ENCODE peak calls at places on chromosome 9, in six cellular contexts. H is naive thymus-derived CD8-positive, alpha-beta T cell; I is Jurkat, Clone E6-1; N is activated CD8-positive, alpha-beta memory T cell treated with anti-CD3 and anti-CD28 coated beads for 48 hours; U is IMR-90; E is astrocyte of the cerebellum. Q is an unnamed sample.

GRCh38 chr9:109329274-109330258 is 8.7 kb upstream of the EPB41L4B start:
- DNase-seq in N (no peak), I (no peak), H (no peak), E (peak), U (peak), Q (no peak)

GRCh38 chr9:120937596-120937995 is 11.0 kb upstream of the TRAF1 start:
- DNase-seq in U (peak), I (no peak), E (no peak), H (no peak), N (no peak), Q (no peak)

GRCh38 chr9:71921190-71921814 is 9.9 kb downstream of the C9orf85 start:
- DNase-seq in H (no peak), I (no peak), U (no peak), E (no peak), N (no peak), Q (no peak)

GRCh38 chr9:96022445-96023031 is 147.0 kb downstream of the ERCC6L2 start:
- DNase-seq in E (no peak), H (no peak), N (no peak), I (no peak), U (no peak), Q (no peak)

GRCh38 chr9:8534828-8535227 is 735.2 kb upstream of the DMAC1 start:
- DNase-seq in H (no peak), N (no peak), E (no peak), U (no peak), I (no peak), Q (no peak)

GRCh38 chr9:5629312-5630037 is 568 bp downstream of the RIC1 start:
- DNase-seq in H (peak), E (no peak), I (no peak), N (no peak), U (no peak), Q (peak)

GRCh38 chr9:72560086-72560485 is 38.7 kb downstream of the TMC1 start:
- DNase-seq in U (no peak), H (no peak), I (no peak), E (no peak), N (no peak), Q (no peak)

GRCh38 chr9:92614123-92614510 is 55.8 kb downstream of the IPPK start:
- DNase-seq in E (no peak), H (no peak), I (no peak), U (no peak), N (no peak), Q (no peak)

GRCh38 chr9:109190151-109190550 is 23.1 kb upstream of the FRRS1L start:
- DNase-seq in I (no peak), U (peak), H (no peak), E (no peak), N (no peak), Q (no peak)

GRCh38 chr9:34190996-34191892 is 12.4 kb downstream of the UBAP1 start:
- DNase-seq in U (peak), I (no peak), E (peak), N (no peak), H (no peak), Q (no peak)

GRCh38 chr9:116274293-116274692 is 120.7 kb downstream of the PAPPA start:
- DNase-seq in N (no peak), H (no peak), I (no peak), E (no peak), U (peak), Q (no peak)

GRCh38 chr9:98080780-98081179 is 24.2 kb downstream of the NANS start:
- DNase-seq in H (no peak), E (no peak), U (no peak), N (no peak), I (no peak), Q (no peak)

GRCh38 chr9:2299156-2299842 is 284.2 kb downstream of the SMARCA2 start:
- DNase-seq in E (no peak), N (no peak), I (no peak), U (no peak), H (no peak), Q (no peak)

GRCh38 chr9:134914501-134914834 is 3.2 kb downstream of the FCN1 start:
- DNase-seq in H (no peak), U (no peak), I (no peak), N (no peak), E (no peak), Q (peak)

GRCh38 chr9:4097991-4098390 is 201.9 kb downstream of the GLIS3 start:
- DNase-seq in N (no peak), E (no peak), H (no peak), U (no peak), I (no peak), Q (no peak)

GRCh38 chr9:120478208-120478607 is 101.8 kb downstream of the CDK5RAP2 start:
- DNase-seq in I (no peak), N (no peak), H (no peak), U (peak), E (no peak), Q (no peak)

GRCh38 chr9:18185196-18185595 is 288.8 kb upstream of the ADAMTSL1 start:
- DNase-seq in U (no peak), E (no peak), N (no peak), H (no peak), I (no peak), Q (no peak)

GRCh38 chr9:103942652-103943051 is 151.5 kb upstream of the SMC2 start:
- DNase-seq in N (no peak), I (no peak), E (no peak), H (no peak), U (no peak), Q (no peak)

GRCh38 chr9:12847591-12847990 is 72.8 kb downstream of the LURAP1L start:
- DNase-seq in H (no peak), U (peak), I (no peak), E (no peak), N (no peak), Q (no peak)

GRCh38 chr9:133876836-133877235 is 115.3 kb downstream of the VAV2 start:
- DNase-seq in N (no peak), H (no peak), E (no peak), I (no peak), U (no peak), Q (no peak)

GRCh38 chr9:105332471-105332870 is 88.0 kb downstream of the SLC44A1 start:
- DNase-seq in I (no peak), H (no peak), E (no peak), N (no peak), U (peak), Q (no peak)

GRCh38 chr9:136564379-136564988 is 18.6 kb upstream of the NOTCH1 start:
- DNase-seq in I (no peak), N (no peak), U (peak), E (no peak), H (no peak), Q (peak)

GRCh38 chr9:21028476-21028875 is 3.0 kb downstream of the HACD4 start:
- DNase-seq in I (no peak), U (peak), H (no peak), N (no peak), E (no peak), Q (no peak)

GRCh38 chr9:127801955-127802575 is 617 bp upstream of the FPGS start:
- DNase-seq in H (no peak), I (no peak), N (no peak), E (no peak), U (no peak), Q (no peak)

GRCh38 chr9:137666950-137667670 is 48.3 kb downstream of the EHMT1 start:
- DNase-seq in I (no peak), U (no peak), N (no peak), E (no peak), H (no peak), Q (no peak)

GRCh38 chr9:113568081-113568435 is 104.5 kb downstream of the RGS3 start:
- DNase-seq in U (no peak), E (no peak), H (peak), N (no peak), I (no peak), Q (no peak)

GRCh38 chr9:106575903-106576755 is 286.8 kb upstream of the ZNF462 start:
- DNase-seq in E (no peak), N (no peak), U (no peak), H (no peak), I (no peak), Q (no peak)

GRCh38 chr9:114484854-114485443 is 20.3 kb downstream of the WHRN start:
- DNase-seq in U (peak), H (no peak), N (peak), E (no peak), I (no peak), Q (no peak)

GRCh38 chr9:105053209-105053652 is 125.3 kb upstream of the ABCA1 start:
- DNase-seq in E (peak), U (peak), I (no peak), N (peak), H (no peak), Q (no peak)

GRCh38 chr9:68472119-68472518 is 68.6 kb downstream of the TMEM252 start:
- DNase-seq in E (no peak), U (peak), I (no peak), H (no peak), N (no peak), Q (no peak)

GRCh38 chr9:82757921-82758320 is 305.0 kb downstream of the RASEF start:
- DNase-seq in E (no peak), U (no peak), N (no peak), H (no peak), I (no peak), Q (no peak)

GRCh38 chr9:94649100-94649855 is 10.0 kb upstream of the FBP1 start:
- DNase-seq in H (no peak), E (peak), U (peak), N (no peak), I (no peak), Q (no peak)

GRCh38 chr9:95575796-95576195 is 59.0 kb upstream of the PTCH1 start:
- DNase-seq in E (no peak), N (no peak), I (no peak), U (no peak), H (no peak), Q (no peak)

GRCh38 chr9:27150758-27151431 is 41.9 kb downstream of the TEK start:
- DNase-seq in U (peak), N (no peak), E (no peak), H (no peak), I (no peak), Q (no peak)

GRCh38 chr9:73529666-73530065 is 378.0 kb downstream of the ANXA1 start:
- DNase-seq in I (no peak), E (no peak), U (no peak), N (no peak), H (no peak), Q (no peak)

GRCh38 chr9:7210854-7211637 is 453.3 kb downstream of the KDM4C start:
- DNase-seq in N (no peak), H (no peak), U (no peak), E (no peak), I (no peak), Q (no peak)

GRCh38 chr9:110114086-110114887 is 93.7 kb downstream of the C9orf152 start:
- DNase-seq in I (no peak), N (no peak), H (no peak), E (no peak), U (peak), Q (no peak)

GRCh38 chr9:127507751-127508648 is 56.7 kb downstream of the LRSAM1 start:
- DNase-seq in E (no peak), U (no peak), N (no peak), I (no peak), H (no peak), Q (no peak)